ENCODE peak calls at places on chromosomes 4 and X, in ten cellular contexts. One of them, this sample, is unnamed.
A peak's percentile ranks its signal among the peaks of the same experiment; 100 is the strongest.

GRCh38 chrX:40434947-40435346 is 145.8 kb upstream of the ATP6AP2 start:
- DNase-seq in breast epithelium: no peak
- DNase-seq in cardiac muscle cell: peak; percentile 64
- DNase-seq in fibroblast of pulmonary artery: peak; percentile 39
- DNase-seq in progenitor cell of endocrine pancreas: no peak
- DNase-seq in H9: peak; percentile 76
- DNase-seq in K562: peak; percentile 62
- DNase-seq in mucosa of descending colon: no peak
- DNase-seq in cardiac fibroblast: peak; percentile 51
- DNase-seq in thyroid gland: peak; percentile 10
- DNase-seq in this sample: no peak

GRCh38 chr4:188780686-188781085 is 641.4 kb downstream of the TRIML1 start:
- DNase-seq in breast epithelium: no peak
- DNase-seq in cardiac muscle cell: no peak
- DNase-seq in fibroblast of pulmonary artery: no peak
- DNase-seq in progenitor cell of endocrine pancreas: no peak
- DNase-seq in H9: no peak
- DNase-seq in K562: no peak
- DNase-seq in mucosa of descending colon: no peak
- DNase-seq in cardiac fibroblast: no peak
- DNase-seq in thyroid gland: no peak
- DNase-seq in this sample: no peak

GRCh38 chr4:120769227-120769626 is 153.3 kb downstream of the PRDM5 start:
- DNase-seq in breast epithelium: no peak
- DNase-seq in cardiac muscle cell: peak; percentile 82
- DNase-seq in fibroblast of pulmonary artery: peak; percentile 84
- DNase-seq in progenitor cell of endocrine pancreas: no peak
- DNase-seq in H9: no peak
- DNase-seq in K562: no peak
- DNase-seq in mucosa of descending colon: no peak
- DNase-seq in cardiac fibroblast: peak; percentile 65
- DNase-seq in thyroid gland: no peak
- DNase-seq in this sample: no peak

GRCh38 chr4:183557611-183558010 is 52.8 kb downstream of the ING2 start:
- DNase-seq in breast epithelium: no peak
- DNase-seq in cardiac muscle cell: no peak
- DNase-seq in fibroblast of pulmonary artery: no peak
- DNase-seq in progenitor cell of endocrine pancreas: no peak
- DNase-seq in H9: no peak
- DNase-seq in K562: no peak
- DNase-seq in mucosa of descending colon: no peak
- DNase-seq in cardiac fibroblast: no peak
- DNase-seq in thyroid gland: no peak
- DNase-seq in this sample: no peak

GRCh38 chr4:128394778-128395177 is 107.2 kb upstream of the PGRMC2 start:
- DNase-seq in breast epithelium: no peak
- DNase-seq in cardiac muscle cell: peak; percentile 34
- DNase-seq in fibroblast of pulmonary artery: no peak
- DNase-seq in progenitor cell of endocrine pancreas: no peak
- DNase-seq in H9: no peak
- DNase-seq in K562: no peak
- DNase-seq in mucosa of descending colon: no peak
- DNase-seq in cardiac fibroblast: peak; percentile 32
- DNase-seq in thyroid gland: no peak
- DNase-seq in this sample: no peak

GRCh38 chr4:107037188-107037587 is 1.1 kb upstream of the DKK2 start:
- DNase-seq in breast epithelium: no peak
- DNase-seq in cardiac muscle cell: peak; percentile 53
- DNase-seq in fibroblast of pulmonary artery: peak; percentile 42
- DNase-seq in progenitor cell of endocrine pancreas: peak; percentile 44
- DNase-seq in H9: peak; percentile 81
- DNase-seq in K562: no peak
- DNase-seq in mucosa of descending colon: no peak
- DNase-seq in cardiac fibroblast: peak; percentile 25
- DNase-seq in thyroid gland: peak; percentile 19
- DNase-seq in this sample: peak; percentile 72

GRCh38 chrX:37409278-37409677 is 60.1 kb downstream of the PRRG1 start:
- DNase-seq in breast epithelium: no peak
- DNase-seq in cardiac muscle cell: no peak
- DNase-seq in fibroblast of pulmonary artery: no peak
- DNase-seq in progenitor cell of endocrine pancreas: no peak
- DNase-seq in H9: no peak
- DNase-seq in K562: no peak
- DNase-seq in mucosa of descending colon: no peak
- DNase-seq in cardiac fibroblast: no peak
- DNase-seq in thyroid gland: no peak
- DNase-seq in this sample: no peak

GRCh38 chrX:42524374-42524773 is 253.6 kb downstream of the PPP1R2C start:
- DNase-seq in breast epithelium: no peak
- DNase-seq in cardiac muscle cell: peak; percentile 3
- DNase-seq in fibroblast of pulmonary artery: no peak
- DNase-seq in progenitor cell of endocrine pancreas: no peak
- DNase-seq in H9: no peak
- DNase-seq in K562: no peak
- DNase-seq in mucosa of descending colon: no peak
- DNase-seq in cardiac fibroblast: no peak
- DNase-seq in thyroid gland: no peak
- DNase-seq in this sample: no peak

GRCh38 chr4:117768610-117769009 is 265.7 kb upstream of the NDST3 start:
- DNase-seq in breast epithelium: no peak
- DNase-seq in cardiac muscle cell: no peak
- DNase-seq in fibroblast of pulmonary artery: no peak
- DNase-seq in progenitor cell of endocrine pancreas: no peak
- DNase-seq in H9: no peak
- DNase-seq in K562: no peak
- DNase-seq in mucosa of descending colon: no peak
- DNase-seq in cardiac fibroblast: no peak
- DNase-seq in thyroid gland: no peak
- DNase-seq in this sample: no peak
- TF ChIP-seq CTCF in breast epithelium: no peak
- TF ChIP-seq CTCF in cardiac muscle cell: no peak
- TF ChIP-seq CTCF in fibroblast of pulmonary artery: no peak
- TF ChIP-seq CTCF in progenitor cell of endocrine pancreas: no peak
- TF ChIP-seq CTCF in H9: no peak
- TF ChIP-seq CTCF in K562: no peak
- TF ChIP-seq CTCF in mucosa of descending colon: no peak
- TF ChIP-seq CTCF in cardiac fibroblast: no peak
- TF ChIP-seq CTCF in thyroid gland: no peak
- TF ChIP-seq CTCF in this sample: no peak

DNA sequence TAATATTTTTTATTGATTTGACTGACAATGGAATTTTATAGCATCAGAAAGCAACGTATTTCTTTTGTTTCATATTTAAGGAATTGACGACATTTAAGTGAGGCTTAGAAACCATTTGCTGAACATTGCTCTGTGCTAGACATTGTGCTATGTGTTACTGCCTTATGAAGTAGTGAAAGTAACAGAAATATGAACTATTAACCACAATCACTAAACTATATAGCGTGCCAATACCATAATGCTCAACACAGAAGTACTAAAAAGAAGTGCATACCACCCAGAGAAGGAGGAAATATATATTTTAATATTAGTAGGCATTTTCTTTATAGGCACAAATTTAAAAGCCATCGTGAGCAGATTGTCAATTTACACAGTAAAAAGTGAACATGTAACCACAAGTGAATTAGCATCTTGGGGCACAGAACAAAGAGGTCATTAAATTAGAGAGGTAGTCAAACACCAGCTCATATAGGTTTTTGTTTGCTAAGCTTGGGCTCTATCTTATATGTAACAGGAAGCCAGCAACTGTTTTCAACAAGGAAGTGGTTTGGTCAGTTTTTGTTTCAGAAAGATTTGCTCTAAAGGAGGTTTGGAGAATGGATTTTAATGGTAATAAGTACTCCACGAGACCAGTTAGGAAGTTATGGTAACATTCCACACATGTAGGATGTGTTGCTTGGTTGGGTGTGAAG is 270.7 kb downstream of the GRXCR1 start:
- DNase-seq in breast epithelium: no peak
- DNase-seq in cardiac muscle cell: no peak
- DNase-seq in fibroblast of pulmonary artery: no peak
- DNase-seq in progenitor cell of endocrine pancreas: no peak
- DNase-seq in H9: no peak
- DNase-seq in K562: no peak
- DNase-seq in mucosa of descending colon: no peak
- DNase-seq in cardiac fibroblast: no peak
- DNase-seq in thyroid gland: no peak
- DNase-seq in this sample: no peak
- TF ChIP-seq CTCF in breast epithelium: no peak
- TF ChIP-seq CTCF in cardiac muscle cell: no peak
- TF ChIP-seq CTCF in fibroblast of pulmonary artery: no peak
- TF ChIP-seq CTCF in progenitor cell of endocrine pancreas: no peak
- TF ChIP-seq CTCF in H9: no peak
- TF ChIP-seq CTCF in K562: no peak
- TF ChIP-seq CTCF in mucosa of descending colon: no peak
- TF ChIP-seq CTCF in cardiac fibroblast: no peak
- TF ChIP-seq CTCF in thyroid gland: no peak
- TF ChIP-seq CTCF in this sample: no peak

GRCh38 chr4:86443495-86443894 is 83.6 kb upstream of the MAPK10 start:
- DNase-seq in breast epithelium: no peak
- DNase-seq in cardiac muscle cell: no peak
- DNase-seq in fibroblast of pulmonary artery: no peak
- DNase-seq in progenitor cell of endocrine pancreas: no peak
- DNase-seq in H9: no peak
- DNase-seq in K562: no peak
- DNase-seq in mucosa of descending colon: no peak
- DNase-seq in cardiac fibroblast: no peak
- DNase-seq in thyroid gland: no peak
- DNase-seq in this sample: no peak

GRCh38 chr4:86439293-86439692 is 79.4 kb upstream of the MAPK10 start:
- DNase-seq in breast epithelium: no peak
- DNase-seq in cardiac muscle cell: no peak
- DNase-seq in fibroblast of pulmonary artery: no peak
- DNase-seq in progenitor cell of endocrine pancreas: no peak
- DNase-seq in H9: no peak
- DNase-seq in K562: no peak
- DNase-seq in mucosa of descending colon: no peak
- DNase-seq in cardiac fibroblast: no peak
- DNase-seq in thyroid gland: no peak
- DNase-seq in this sample: no peak

GRCh38 chr4:86446996-86447395 is 87.1 kb upstream of the MAPK10 start:
- DNase-seq in breast epithelium: no peak
- DNase-seq in cardiac muscle cell: no peak
- DNase-seq in fibroblast of pulmonary artery: no peak
- DNase-seq in progenitor cell of endocrine pancreas: no peak
- DNase-seq in H9: no peak
- DNase-seq in K562: no peak
- DNase-seq in mucosa of descending colon: no peak
- DNase-seq in cardiac fibroblast: no peak
- DNase-seq in thyroid gland: no peak
- DNase-seq in this sample: no peak

GRCh38 chr4:86442881-86443280 is 83.0 kb upstream of the MAPK10 start:
- DNase-seq in breast epithelium: no peak
- DNase-seq in cardiac muscle cell: peak; percentile 26
- DNase-seq in fibroblast of pulmonary artery: peak; percentile 5
- DNase-seq in progenitor cell of endocrine pancreas: no peak
- DNase-seq in H9: no peak
- DNase-seq in K562: no peak
- DNase-seq in mucosa of descending colon: no peak
- DNase-seq in cardiac fibroblast: no peak
- DNase-seq in thyroid gland: no peak
- DNase-seq in this sample: no peak

DNA sequence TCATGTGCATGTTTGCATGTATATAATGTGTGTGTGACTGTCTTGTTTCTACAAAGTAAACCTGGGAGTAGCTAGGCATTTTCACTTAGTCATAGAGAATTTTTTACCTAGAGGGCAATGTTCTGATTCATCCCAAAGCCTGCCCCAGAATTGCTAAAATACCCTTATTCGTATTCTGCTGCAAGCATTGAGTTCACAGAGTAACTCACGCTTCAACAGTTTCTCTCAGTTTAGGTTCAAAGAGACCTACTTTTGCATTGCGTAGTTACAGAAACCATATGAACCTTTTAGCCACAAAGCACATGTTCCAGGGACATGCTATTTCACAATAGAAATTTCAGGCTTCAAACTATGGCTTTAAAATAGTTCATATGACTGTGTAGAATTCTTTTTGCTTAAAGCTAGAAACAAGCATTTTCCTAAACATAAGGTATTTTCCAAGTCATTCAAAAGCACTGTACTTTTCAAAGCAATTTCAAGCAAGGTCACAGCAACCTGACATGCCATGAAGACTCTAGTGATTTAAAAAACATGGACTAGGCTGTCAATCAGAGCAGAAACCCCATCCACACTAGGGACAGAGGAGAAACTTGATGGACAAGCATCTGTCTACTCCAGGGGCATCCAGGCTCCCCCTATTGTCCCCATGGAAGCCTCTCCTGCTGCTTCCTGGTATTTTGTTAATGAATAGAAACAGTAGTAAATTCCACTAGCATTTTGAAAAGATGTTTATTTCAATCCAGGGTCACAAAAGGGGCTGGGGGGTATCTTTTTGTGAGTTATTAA is 81.5 kb upstream of the MAPK10 start:
- DNase-seq in breast epithelium: no peak
- DNase-seq in cardiac muscle cell: peak; percentile 13
- DNase-seq in fibroblast of pulmonary artery: peak; percentile 5
- DNase-seq in progenitor cell of endocrine pancreas: no peak
- DNase-seq in H9: no peak
- DNase-seq in K562: no peak
- DNase-seq in mucosa of descending colon: no peak
- DNase-seq in cardiac fibroblast: no peak
- DNase-seq in thyroid gland: no peak
- DNase-seq in this sample: no peak
- TF ChIP-seq CTCF in breast epithelium: no peak
- TF ChIP-seq CTCF in cardiac muscle cell: no peak
- TF ChIP-seq CTCF in fibroblast of pulmonary artery: no peak
- TF ChIP-seq CTCF in progenitor cell of endocrine pancreas: no peak
- TF ChIP-seq CTCF in H9: peak; percentile 36
- TF ChIP-seq CTCF in K562: no peak
- TF ChIP-seq CTCF in mucosa of descending colon: no peak
- TF ChIP-seq CTCF in cardiac fibroblast: no peak
- TF ChIP-seq CTCF in thyroid gland: no peak
- TF ChIP-seq CTCF in this sample: no peak

GRCh38 chrX:16589211-16589610 is 60.7 kb upstream of the S100G start:
- DNase-seq in breast epithelium: no peak
- DNase-seq in cardiac muscle cell: peak; percentile 59
- DNase-seq in fibroblast of pulmonary artery: peak; percentile 63
- DNase-seq in progenitor cell of endocrine pancreas: no peak
- DNase-seq in H9: no peak
- DNase-seq in K562: no peak
- DNase-seq in mucosa of descending colon: no peak
- DNase-seq in cardiac fibroblast: peak; percentile 65
- DNase-seq in thyroid gland: no peak
- DNase-seq in this sample: no peak

GRCh38 chrX:16589826-16590225 is 60.1 kb upstream of the S100G start:
- DNase-seq in breast epithelium: no peak
- DNase-seq in cardiac muscle cell: no peak
- DNase-seq in fibroblast of pulmonary artery: no peak
- DNase-seq in progenitor cell of endocrine pancreas: no peak
- DNase-seq in H9: no peak
- DNase-seq in K562: no peak
- DNase-seq in mucosa of descending colon: no peak
- DNase-seq in cardiac fibroblast: no peak
- DNase-seq in thyroid gland: no peak
- DNase-seq in this sample: no peak

GRCh38 chrX:16585486-16586370 is 64.2 kb upstream of the S100G start:
- DNase-seq in breast epithelium: no peak
- DNase-seq in cardiac muscle cell: no peak
- DNase-seq in fibroblast of pulmonary artery: no peak
- DNase-seq in progenitor cell of endocrine pancreas: no peak
- DNase-seq in H9: no peak
- DNase-seq in K562: no peak
- DNase-seq in mucosa of descending colon: no peak
- DNase-seq in cardiac fibroblast: no peak
- DNase-seq in thyroid gland: no peak
- DNase-seq in this sample: no peak

GRCh38 chrX:16586371-16587112 is 63.4 kb upstream of the S100G start:
- DNase-seq in breast epithelium: no peak
- DNase-seq in cardiac muscle cell: no peak
- DNase-seq in fibroblast of pulmonary artery: no peak
- DNase-seq in progenitor cell of endocrine pancreas: no peak
- DNase-seq in H9: peak; percentile 53
- DNase-seq in K562: no peak
- DNase-seq in mucosa of descending colon: no peak
- DNase-seq in cardiac fibroblast: no peak
- DNase-seq in thyroid gland: no peak
- DNase-seq in this sample: no peak

GRCh38 chrX:16587776-16588175 is 62.2 kb upstream of the S100G start:
- DNase-seq in breast epithelium: no peak
- DNase-seq in cardiac muscle cell: no peak
- DNase-seq in fibroblast of pulmonary artery: no peak
- DNase-seq in progenitor cell of endocrine pancreas: no peak
- DNase-seq in H9: no peak
- DNase-seq in K562: no peak
- DNase-seq in mucosa of descending colon: no peak
- DNase-seq in cardiac fibroblast: no peak
- DNase-seq in thyroid gland: no peak
- DNase-seq in this sample: no peak
- TF ChIP-seq CTCF in breast epithelium: no peak
- TF ChIP-seq CTCF in cardiac muscle cell: no peak
- TF ChIP-seq CTCF in fibroblast of pulmonary artery: no peak
- TF ChIP-seq CTCF in progenitor cell of endocrine pancreas: no peak
- TF ChIP-seq CTCF in H9: no peak
- TF ChIP-seq CTCF in K562: no peak
- TF ChIP-seq CTCF in mucosa of descending colon: no peak
- TF ChIP-seq CTCF in cardiac fibroblast: no peak
- TF ChIP-seq CTCF in thyroid gland: no peak
- TF ChIP-seq CTCF in this sample: no peak

This sample was measured in endothelial cell.